ENCODE peak calls at places on chromosomes 2 and 18, in nine cellular contexts. A is NCI-H82; B is body of pancreas; W is mucosa of descending colon; T is EL; E is left lung; R is fibroblast of pulmonary artery; L is HT1080; D is stimulated activated CD4-positive, alpha-beta T cell treated with anti-CD3 and anti-CD28 coated beads, Interleukin-2, amount 100 ng/mL, for 48 hours. M is an unnamed sample.

GRCh38 chr2:37387143-37387835 is 42.9 kb downstream of the QPCT start:
- DNase-seq in A (no peak), B (no peak), W (no peak), T (peak), E (no peak), R (no peak), L (peak), D (no peak), M (no peak)

GRCh38 chr18:70411886-70412443 is 123.1 kb downstream of the SOCS6 start:
- DNase-seq in A (peak), B (no peak), W (no peak), T (no peak), E (no peak), R (peak), L (no peak), D (no peak), M (no peak)

GRCh38 chr2:174827371-174828369 is 63.4 kb upstream of the CHRNA1 start:
- DNase-seq in A (no peak), B (no peak), W (no peak), T (no peak), E (no peak), R (peak), L (no peak), D (no peak), M (no peak)

GRCh38 chr18:56139792-56140254 is 498.6 kb downstream of the TXNL1 start:
- DNase-seq in A (no peak), B (peak), W (no peak), T (peak), E (no peak), R (peak), L (peak), D (no peak), M (no peak)

GRCh38 chr2:239830066-239830717 is 194.9 kb downstream of the NDUFA10 start:
- DNase-seq in A (no peak), B (no peak), W (peak), T (no peak), E (peak), R (no peak), L (no peak), D (no peak), M (no peak)

GRCh38 chr18:68925268-68925667 is 127.4 kb downstream of the CCDC102B start:
- DNase-seq in A (peak), B (no peak), W (no peak), T (no peak), E (no peak), R (peak), L (peak), D (no peak), M (no peak)

GRCh38 chr2:153477641-153478288 is 797 bp downstream of the RPRM start:
- DNase-seq in A (peak), B (no peak), W (no peak), T (no peak), E (peak), R (peak), L (no peak), D (no peak), M (no peak)

GRCh38 chr2:41782306-41783158 is 265.3 kb upstream of the PKDCC start:
- DNase-seq in A (peak), B (no peak), W (no peak), T (peak), E (no peak), R (peak), L (peak), D (peak), M (no peak)

GRCh38 chr18:8450013-8450412 is 159.2 kb upstream of the RAB12 start:
- DNase-seq in A (peak), B (no peak), W (no peak), T (peak), E (no peak), R (peak), L (peak), D (no peak), M (no peak)

GRCh38 chr2:98552499-98553179 is 55.7 kb downstream of the COA5 start:
- DNase-seq in A (no peak), B (no peak), W (no peak), T (peak), E (no peak), R (no peak), L (peak), D (no peak), M (no peak)

GRCh38 chr2:96789245-96789617 is 26.8 kb upstream of the CNNM3 start:
- DNase-seq in A (no peak), B (no peak), W (no peak), T (no peak), E (no peak), R (no peak), L (no peak), D (no peak), M (no peak)

GRCh38 chr2:105363192-105363591 is 25.9 kb downstream of the C2orf49 start:
- DNase-seq in A (no peak), B (no peak), W (no peak), T (no peak), E (no peak), R (no peak), L (no peak), D (no peak), M (no peak)

GRCh38 chr18:62294073-62294472 is 31.0 kb upstream of the TNFRSF11A start:
- DNase-seq in A (no peak), B (no peak), W (no peak), T (no peak), E (no peak), R (no peak), L (no peak), D (no peak), M (no peak)

GRCh38 chr2:30108851-30109250 is 38.0 kb upstream of the YPEL5 start:
- DNase-seq in A (no peak), B (no peak), W (no peak), T (no peak), E (no peak), R (no peak), L (no peak), D (no peak), M (no peak)

GRCh38 chr2:238220892-238221521 is 17.5 kb upstream of the ILKAP start:
- DNase-seq in A (no peak), B (no peak), W (no peak), T (peak), E (no peak), R (no peak), L (peak), D (no peak), M (peak)

GRCh38 chr2:10392951-10393647 is 55.0 kb downstream of the ODC1 start:
- DNase-seq in A (no peak), B (no peak), W (no peak), T (no peak), E (no peak), R (no peak), L (no peak), D (no peak), M (peak)

GRCh38 chr2:101140978-101141655 is 10.1 kb downstream of the TBC1D8 start:
- DNase-seq in A (no peak), B (no peak), W (no peak), T (peak), E (no peak), R (no peak), L (no peak), D (no peak), M (no peak)

GRCh38 chr2:23859983-23860382 is 66.9 kb downstream of the ATAD2B start:
- DNase-seq in A (no peak), B (no peak), W (no peak), T (peak), E (no peak), R (peak), L (no peak), D (no peak), M (no peak)

GRCh38 chr2:190468814-190469569 is 60.8 kb downstream of the MFSD6 start:
- DNase-seq in A (peak), B (peak), W (peak), T (peak), E (no peak), R (peak), L (peak), D (no peak), M (peak)

GRCh38 chr2:189609423-189609816 is 28.8 kb upstream of the SLC40A1 start:
- DNase-seq in A (no peak), B (no peak), W (no peak), T (peak), E (no peak), R (peak), L (no peak), D (no peak), M (no peak)

GRCh38 chr2:27264753-27265535 is 2.1 kb upstream of the SLC30A3 start:
- DNase-seq in A (peak), B (peak), W (peak), T (peak), E (peak), R (peak), L (no peak), D (peak), M (peak)

GRCh38 chr2:37871453-37872191 is 53.5 kb upstream of the RMDN2 start:
- DNase-seq in A (no peak), B (no peak), W (no peak), T (peak), E (no peak), R (peak), L (peak), D (no peak), M (no peak)

GRCh38 chr2:240024766-240025165 is 376 bp downstream of the NDUFA10 start:
- DNase-seq in A (peak), B (no peak), W (no peak), T (peak), E (no peak), R (no peak), L (no peak), D (peak), M (no peak)

GRCh38 chr2:240023792-240024191 is 1.4 kb downstream of the NDUFA10 start:
- DNase-seq in A (peak), B (no peak), W (no peak), T (no peak), E (no peak), R (no peak), L (no peak), D (no peak), M (no peak)

GRCh38 chr2:19653336-19653908 is 248.4 kb downstream of the TTC32 start:
- DNase-seq in A (no peak), B (no peak), W (no peak), T (no peak), E (no peak), R (no peak), L (no peak), D (no peak), M (no peak)

GRCh38 chr2:73291461-73292315 is 1.7 kb downstream of the EGR4 start:
- DNase-seq in A (peak), B (no peak), W (no peak), T (no peak), E (peak), R (no peak), L (no peak), D (no peak), M (no peak)

GRCh38 chr2:44291281-44292248 is 16.3 kb downstream of the SLC3A1 start:
- DNase-seq in A (peak), B (peak), W (peak), T (peak), E (no peak), R (peak), L (peak), D (no peak), M (peak)

GRCh38 chr2:215895330-215895729 is 118.0 kb downstream of the MREG start:
- DNase-seq in A (no peak), B (no peak), W (no peak), T (no peak), E (no peak), R (no peak), L (no peak), D (no peak), M (no peak)

GRCh38 chr2:72173640-72174321 is 26.1 kb upstream of the CYP26B1 start:
- DNase-seq in A (no peak), B (no peak), W (no peak), T (peak), E (no peak), R (peak), L (peak), D (no peak), M (no peak)

GRCh38 chr2:67652679-67653078 is 255.5 kb downstream of the ETAA1 start:
- DNase-seq in A (no peak), B (no peak), W (no peak), T (no peak), E (no peak), R (no peak), L (no peak), D (no peak), M (no peak)

GRCh38 chr2:152762202-152762601 is 43.8 kb downstream of the ARL6IP6 start:
- DNase-seq in A (peak), B (no peak), W (no peak), T (peak), E (no peak), R (peak), L (no peak), D (no peak), M (no peak)

GRCh38 chr18:13397504-13398163 is 179.1 kb downstream of the LDLRAD4 start:
- DNase-seq in A (peak), B (no peak), W (no peak), T (no peak), E (no peak), R (no peak), L (no peak), D (no peak), M (no peak)

M was measured in MG63.